ENCODE peak calls at places on chromosomes 16 and 17, in eight cellular contexts. P, E, B, I, S, X, H and L are unnamed samples.

GRCh38 chr17:7856840-7857723 is at the start of gene NAA38:
- DNase-seq in P (peak), E (peak), B (peak), I (peak), S (peak), X (peak), H (peak), L (peak)

GRCh38 chr16:80718480-80719220 is 85.7 kb downstream of the CDYL2 start:
- DNase-seq in P (no peak), E (no peak), B (peak), I (no peak), S (no peak), X (peak), H (no peak), L (no peak)

GRCh38 chr17:8153550-8153956 is 1.3 kb upstream of the PER1 start:
- DNase-seq in P (peak), E (no peak), B (peak), I (no peak), S (peak), X (peak), H (peak), L (no peak)

GRCh38 chr17:82369211-82369610 is 2.4 kb upstream of the UTS2R start:
- DNase-seq in P (no peak), E (no peak), B (no peak), I (no peak), S (no peak), X (no peak), H (no peak), L (no peak)

GRCh38 chr16:1152651-1153259 is at the start of gene CACNA1H:
- DNase-seq in P (no peak), E (peak), B (peak), I (peak), S (no peak), X (no peak), H (peak), L (no peak)

GRCh38 chr16:81994485-81994884 is 16.8 kb downstream of the SDR42E1 start:
- DNase-seq in P (no peak), E (no peak), B (peak), I (no peak), S (no peak), X (no peak), H (peak), L (no peak)

GRCh38 chr17:10032142-10032541 is 127.1 kb upstream of the RCVRN start:
- DNase-seq in P (no peak), E (no peak), B (no peak), I (no peak), S (no peak), X (peak), H (no peak), L (no peak)

GRCh38 chr17:32266389-32267269 is 997 bp downstream of the RHBDL3 start:
- DNase-seq in P (no peak), E (peak), B (peak), I (peak), S (no peak), X (no peak), H (no peak), L (no peak)

GRCh38 chr16:78105517-78105916 is 6.1 kb downstream of the WWOX start:
- DNase-seq in P (no peak), E (no peak), B (no peak), I (no peak), S (no peak), X (no peak), H (no peak), L (no peak)

GRCh38 chr16:68272501-68273209 is 8.3 kb downstream of the SLC7A6 start:
- DNase-seq in P (no peak), E (no peak), B (peak), I (no peak), S (peak), X (no peak), H (no peak), L (no peak)

GRCh38 chr17:67912656-67913055 is 83.6 kb downstream of the C17orf58 start:
- DNase-seq in P (no peak), E (no peak), B (no peak), I (no peak), S (no peak), X (no peak), H (no peak), L (no peak)

GRCh38 chr16:14302031-14302398 is 230.9 kb downstream of the MRTFB start:
- DNase-seq in P (no peak), E (no peak), B (peak), I (peak), S (peak), X (peak), H (peak), L (peak)

GRCh38 chr17:38898812-38899348 is 26.5 kb upstream of the LASP1NB start:
- DNase-seq in P (no peak), E (no peak), B (no peak), I (no peak), S (peak), X (no peak), H (no peak), L (no peak)

GRCh38 chr16:1134776-1135458 is 18.0 kb upstream of the CACNA1H start:
- DNase-seq in P (no peak), E (no peak), B (no peak), I (no peak), S (no peak), X (no peak), H (no peak), L (no peak)

GRCh38 chr17:21302711-21303425 is 18.4 kb downstream of the MAP2K3 start:
- DNase-seq in P (no peak), E (no peak), B (no peak), I (no peak), S (no peak), X (no peak), H (no peak), L (no peak)

GRCh38 chr16:12231666-12232065 is 255.1 kb downstream of the SNX29 start:
- DNase-seq in P (no peak), E (no peak), B (no peak), I (no peak), S (no peak), X (peak), H (no peak), L (no peak)

GRCh38 chr16:88380619-88381018 is 2.1 kb upstream of the ZNF469 start:
- DNase-seq in P (no peak), E (no peak), B (no peak), I (no peak), S (no peak), X (no peak), H (no peak), L (no peak)

GRCh38 chr16:78749745-78750268 is 650.4 kb downstream of the WWOX start:
- DNase-seq in P (no peak), E (no peak), B (no peak), I (no peak), S (no peak), X (no peak), H (no peak), L (no peak)

GRCh38 chr16:57592591-57593003 is 35.8 kb upstream of the ADGRG1 start:
- DNase-seq in P (no peak), E (no peak), B (no peak), I (no peak), S (no peak), X (no peak), H (no peak), L (no peak)

GRCh38 chr17:73829676-73830280 is 185.5 kb upstream of the SDK2 start:
- DNase-seq in P (no peak), E (no peak), B (no peak), I (no peak), S (no peak), X (no peak), H (no peak), L (no peak)

GRCh38 chr17:70906808-70907207 is 737.5 kb downstream of the KCNJ2 start:
- DNase-seq in P (no peak), E (peak), B (no peak), I (no peak), S (no peak), X (peak), H (no peak), L (no peak)

GRCh38 chr17:81139965-81140364 is 25.3 kb upstream of the PVALEF start:
- DNase-seq in P (no peak), E (no peak), B (no peak), I (no peak), S (no peak), X (no peak), H (no peak), L (no peak)